ENCODE peak calls at places on chromosomes 13 and 19, in eight cellular contexts. D is CD4-positive, alpha-beta T cell; Z is HepG2; K is heart right ventricle; Y is CD4-positive, CD25-positive, alpha-beta regulatory T cell; U is left ventricle myocardium inferior; T is heart left ventricle; X is aorta. V is an unnamed sample. For H3K27me3, the result is how much of the 10 kb centered on the place peaks cover.

GRCh38 chr19:35231956-35232746 is 3.6 kb upstream of the FAM187B start:
- DNase-seq in X (peak), U (no peak), Z (no peak), D (no peak), K (no peak), Y (no peak), T (no peak), V (no peak)

GRCh38 chr19:41641879-41642485 is 15.1 kb upstream of the CEACAM4 start:
- DNase-seq in K (no peak), X (no peak), Y (peak), D (peak), U (no peak), Z (peak), T (no peak), V (peak)

GRCh38 chr13:112735791-112736190 is 46.0 kb downstream of the ATP11A start:
- DNase-seq in Z (no peak), X (peak), K (no peak), U (no peak), T (no peak), D (no peak), Y (no peak), V (peak)

GRCh38 chr13:112771877-112772538 is 82.2 kb downstream of the ATP11A start:
- DNase-seq in K (no peak), D (no peak), Y (no peak), U (no peak), X (peak), Z (no peak), T (no peak), V (peak)

GRCh38 chr19:23882493-23882892 is 32.2 kb upstream of the ZNF726 start:
- DNase-seq in U (no peak), Y (no peak), D (no peak), K (no peak), X (no peak), T (no peak), Z (peak), V (no peak)

GRCh38 chr13:49877629-49878218 is 58.4 kb downstream of the SPRYD7 start:
- DNase-seq in U (no peak), D (no peak), K (no peak), T (no peak), Y (peak), X (no peak), Z (no peak), V (no peak)

GRCh38 chr19:45152504-45153338 is 8.1 kb downstream of the NKPD1 start:
- DNase-seq in Z (no peak), D (peak), X (no peak), T (peak), U (peak), K (peak), Y (peak), V (peak)

GRCh38 chr13:54699831-54700230 is 1671.2 kb downstream of the OLFM4 start:
- DNase-seq in Z (no peak), X (no peak), T (no peak), D (no peak), Y (no peak), U (no peak), K (no peak), V (peak)

GRCh38 chr13:24875566-24875965 is 111.6 kb downstream of the RNF17 start:
- DNase-seq in D (no peak), X (no peak), U (no peak), Y (no peak), Z (no peak), T (no peak), K (no peak), V (no peak)

GRCh38 chr19:51530616-51531015 is 854 bp downstream of the SIGLEC6 start:
- DNase-seq in X (no peak), Y (no peak), D (no peak), Z (no peak), K (no peak), T (no peak), U (no peak), V (no peak)

GRCh38 chr19:9785367-9786331 is 17.1 kb upstream of the ZNF846 start:
- DNase-seq in T (peak), K (peak), X (peak), Z (peak), U (peak), Y (peak), D (peak), V (peak)

GRCh38 chr13:111974065-111974640 is 92.8 kb upstream of the SOX1 start:
- DNase-seq in Z (no peak), U (no peak), T (no peak), D (no peak), X (peak), Y (no peak), K (no peak), V (no peak)

GRCh38 chr13:89401209-89401810 is 1730.1 kb downstream of the SLITRK5 start:
- DNase-seq in X (no peak), K (no peak), D (no peak), Y (no peak), T (no peak), U (no peak), Z (no peak), V (no peak)

GRCh38 chr13:48318714-48319457 is 15.3 kb downstream of the RB1 start:
- DNase-seq in K (peak), U (no peak), Z (no peak), X (no peak), T (peak), D (no peak), Y (peak), V (peak)

GRCh38 chr19:54030895-54031586 is 32.7 kb downstream of the VSTM1 start:
- DNase-seq in K (no peak), U (no peak), X (no peak), T (no peak), Z (no peak), D (no peak), Y (no peak), V (no peak)

GRCh38 chr13:22427041-22427440 is 753.7 kb upstream of the SGCG start:
- DNase-seq in Y (no peak), U (no peak), Z (no peak), D (no peak), T (no peak), X (no peak), K (no peak), V (no peak)

DNA sequence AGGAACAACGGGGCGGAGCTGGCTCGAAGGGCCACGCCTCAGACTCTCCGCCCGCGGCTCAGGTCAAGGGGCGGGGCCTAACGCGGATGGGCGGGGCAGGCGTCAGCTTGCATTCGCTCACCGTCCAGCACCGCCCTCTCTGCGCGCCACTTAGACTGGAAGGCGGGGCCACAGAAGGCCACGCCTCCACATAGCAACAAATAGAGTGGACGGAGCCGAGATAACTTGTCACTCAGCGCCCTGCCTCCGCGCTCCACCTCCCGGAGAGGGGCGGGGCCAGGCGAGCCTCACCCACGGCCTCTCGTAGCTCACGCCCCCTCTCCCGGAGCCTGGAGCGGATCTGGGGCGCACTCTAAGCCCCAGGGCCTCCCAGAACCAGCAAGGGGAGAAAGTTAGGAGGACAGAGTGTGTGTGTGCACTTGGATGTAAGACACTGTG is 255 bp upstream of the BLVRB start:
- DNase-seq in Y (peak), X (peak), T (peak), Z (peak), K (peak), D (peak), U (peak), V (peak)
- H3K27ac ChIP-seq in Y (peak), X (no peak), T (peak), Z (peak), K (peak), D (no peak), U (peak), V (peak)

GRCh38 chr13:26759156-26759906 is 1.3 kb downstream of the GPR12 start:
- DNase-seq in Z (no peak), K (no peak), Y (no peak), U (no peak), X (no peak), T (no peak), D (no peak), V (no peak)
- H3K27me3 ChIP-seq in Z (half or more), K (half or more), Y (under half), U (half or more), X (under half), T (under half), D (under half), V (under half)

GRCh38 chr19:19732579-19733501 is at the start of gene ZNF14:
- DNase-seq in X (peak), D (peak), T (peak), K (peak), U (peak), Y (peak), Z (peak), V (peak)
- H3K27ac ChIP-seq in X (no peak), D (peak), T (peak), K (peak), U (peak), Y (peak), Z (peak), V (peak)

DNA sequence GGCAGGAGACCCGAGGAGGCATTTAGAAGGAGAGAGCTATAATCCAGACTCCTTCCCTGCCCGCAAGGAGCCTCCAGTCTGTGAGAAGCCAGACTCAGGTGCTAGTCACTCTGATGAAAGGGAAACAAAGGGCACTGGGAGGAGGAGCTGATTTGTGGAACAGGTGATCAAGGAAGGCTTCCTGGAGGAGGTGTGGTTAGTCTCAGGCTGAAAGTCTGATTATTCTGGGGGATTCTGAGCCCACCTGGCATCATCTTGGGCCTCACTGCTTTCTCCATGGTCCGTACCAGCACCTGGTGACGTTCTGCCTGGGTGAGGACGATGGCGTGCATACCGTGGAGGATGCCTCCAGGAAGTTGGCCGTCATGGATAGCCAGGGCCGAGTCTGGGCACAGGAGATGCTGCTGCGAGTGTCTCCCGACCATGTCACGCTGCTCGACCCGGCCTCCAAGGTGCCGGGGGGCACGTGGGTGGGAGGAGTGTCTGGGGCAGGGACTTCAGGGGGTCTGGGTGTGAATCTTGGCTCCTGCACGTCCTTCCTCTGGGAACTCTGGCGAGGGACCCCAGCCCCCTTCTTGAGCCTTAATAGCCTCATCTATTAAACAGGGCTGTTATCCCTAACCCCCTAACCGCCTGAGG is 3.9 kb downstream of the EPS8L1 start:
- DNase-seq in Z (no peak), K (no peak), Y (no peak), D (no peak), T (no peak), U (no peak), X (no peak), V (no peak)
- H3K27me3 ChIP-seq in Z (under half), K (half or more), Y (under half), D (under half), T (half or more), U (half or more), X (under half), V (under half)

DNA sequence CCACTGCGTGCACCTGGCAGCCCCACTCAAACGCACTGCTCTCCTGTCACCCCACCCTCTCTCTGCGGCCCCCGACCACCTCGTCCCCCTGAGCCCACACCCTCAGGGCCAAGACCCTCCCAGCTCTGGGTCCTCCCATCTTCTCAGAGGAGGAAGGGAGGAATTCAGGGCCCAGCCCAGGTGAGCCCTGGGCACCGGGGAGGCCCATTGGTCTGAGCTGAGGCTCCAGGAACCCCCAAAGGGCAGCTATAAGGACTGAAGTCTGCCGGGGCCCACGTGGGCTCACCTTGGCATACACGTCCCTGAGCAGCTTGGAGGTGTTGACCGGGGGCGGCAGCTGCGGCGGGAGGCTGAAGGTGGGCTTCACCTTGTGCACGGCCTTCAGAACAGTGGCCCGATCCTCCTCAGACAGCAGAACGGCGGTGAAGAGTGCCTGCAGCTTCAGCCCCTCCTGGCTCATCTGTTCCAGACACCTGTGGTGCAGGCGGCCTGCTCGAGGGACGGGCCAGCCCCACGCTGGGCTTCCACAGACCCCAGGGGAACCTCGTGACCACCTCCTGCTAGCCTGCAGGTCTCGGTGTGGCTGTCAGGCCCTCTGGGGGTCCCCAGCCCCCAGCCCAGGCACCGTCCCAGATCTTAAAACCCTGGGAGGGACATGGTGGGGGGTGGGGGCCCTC is 8.8 kb downstream of the POLRMT start:
- DNase-seq in X (no peak), Z (no peak), K (no peak), D (no peak), Y (no peak), T (no peak), U (no peak), V (peak)
- H3K27ac ChIP-seq in X (no peak), Z (no peak), K (no peak), D (no peak), Y (no peak), T (no peak), U (no peak), V (no peak)

DNA sequence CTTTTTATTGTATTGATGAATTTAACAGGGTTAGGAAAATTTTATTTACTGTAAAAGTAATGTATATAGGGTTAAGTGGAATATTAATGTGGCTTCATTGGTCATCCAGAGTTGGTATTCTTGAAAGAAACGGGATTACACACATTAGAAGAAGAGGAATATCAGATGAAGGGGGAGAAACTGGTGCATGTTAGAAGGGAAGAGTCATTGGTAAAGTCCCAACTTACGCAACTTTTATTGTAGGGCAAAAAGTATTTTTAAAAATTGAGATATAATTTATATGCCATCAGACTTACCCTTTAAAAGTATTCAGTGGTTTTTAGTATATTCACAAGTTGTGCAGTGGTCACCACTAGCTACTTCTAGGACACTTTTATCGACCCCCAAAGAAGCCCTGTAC is 47.3 kb downstream of the DNAJC3 start:
- DNase-seq in X (no peak), T (no peak), K (no peak), Z (no peak), U (no peak), Y (no peak), D (no peak), V (no peak)
- H3K27me3 ChIP-seq in X (under half), T (under half), K (under half), Z (under half), U (under half), Y (under half), D (under half), V (under half)

DNA sequence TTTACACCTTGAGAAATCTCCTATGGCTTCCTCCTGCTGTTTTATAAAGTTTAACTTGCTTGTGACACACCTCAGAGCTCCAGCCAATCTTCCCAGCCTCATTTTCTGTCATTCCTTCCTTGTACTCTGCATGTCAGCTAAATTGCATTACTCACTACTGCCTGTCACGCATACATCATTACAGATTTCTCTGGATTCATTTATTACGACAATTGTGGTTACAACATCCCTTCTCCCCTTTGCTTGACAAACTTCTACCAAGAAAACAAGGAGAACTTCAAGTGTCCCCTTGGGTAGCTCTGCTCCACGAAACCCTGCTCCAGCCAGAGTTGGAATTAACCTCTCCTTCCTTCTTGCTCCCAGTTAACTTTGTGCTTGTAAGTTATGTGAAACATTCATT is 22.0 kb upstream of the GPR18 start:
- DNase-seq in T (no peak), U (no peak), Z (no peak), K (no peak), X (no peak), D (no peak), Y (no peak), V (no peak)
- H3K27ac ChIP-seq in T (no peak), U (no peak), Z (no peak), K (no peak), X (no peak), D (no peak), Y (no peak), V (peak)

DNA sequence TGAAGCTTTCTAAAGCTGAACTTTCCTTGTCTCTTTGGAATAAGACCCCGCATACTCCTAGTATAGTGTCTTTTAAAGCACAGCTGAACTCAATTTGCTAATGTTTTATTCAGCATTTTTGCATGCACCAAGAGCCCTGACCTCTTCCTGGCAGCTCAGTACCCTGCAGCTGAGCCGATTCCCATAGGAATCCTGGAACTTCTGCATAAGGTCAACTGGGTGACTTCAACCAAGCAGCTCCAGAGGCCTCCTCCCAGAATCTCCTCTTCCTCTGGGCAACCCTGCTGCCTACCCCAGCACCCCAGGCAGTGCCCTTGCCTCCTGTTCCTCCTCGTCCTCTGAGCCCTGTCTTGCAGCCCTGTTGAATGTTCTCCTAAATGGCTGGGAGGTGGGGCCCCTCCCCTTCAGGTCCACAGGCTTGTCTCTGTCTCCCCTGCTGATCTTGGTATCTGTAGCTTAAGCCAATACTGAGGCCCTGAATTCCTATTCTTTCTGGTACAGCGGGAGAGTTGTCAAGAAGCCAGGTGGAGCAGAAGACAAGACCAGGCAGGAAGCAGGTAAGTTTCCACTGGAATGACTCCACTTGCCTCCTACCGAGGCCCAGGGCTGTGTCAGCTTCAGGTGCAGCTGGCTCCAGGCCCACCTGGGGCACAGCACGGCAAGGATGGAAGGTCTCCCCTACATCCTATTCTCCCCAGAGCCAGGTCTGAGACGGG is 23.6 kb upstream of the CCDC124 start:
- DNase-seq in Z (no peak), X (no peak), D (no peak), K (no peak), Y (no peak), T (no peak), U (no peak), V (no peak)
- H3K27me3 ChIP-seq in Z (under half), X (under half), D (under half), K (under half), Y (under half), T (under half), U (half or more), V (under half)

GRCh38 chr19:19459099-19459498 is 53.6 kb downstream of the GATAD2A start:
- DNase-seq in X (no peak), Z (no peak), D (no peak), Y (peak), U (no peak), K (no peak), T (no peak), V (no peak)

GRCh38 chr19:19460761-19461265 is 54.5 kb downstream of the TSSK6 start:
- DNase-seq in K (peak), U (peak), D (peak), Z (no peak), Y (peak), T (peak), X (peak), V (peak)

GRCh38 chr19:19461306-19461670 is 54.1 kb downstream of the TSSK6 start:
- DNase-seq in Y (no peak), X (no peak), T (no peak), Z (no peak), D (no peak), K (no peak), U (no peak), V (no peak)

GRCh38 chr19:19460258-19460731 is 54.8 kb downstream of the GATAD2A start:
- DNase-seq in X (no peak), Z (no peak), U (no peak), Y (peak), D (no peak), K (no peak), T (no peak), V (no peak)

DNA sequence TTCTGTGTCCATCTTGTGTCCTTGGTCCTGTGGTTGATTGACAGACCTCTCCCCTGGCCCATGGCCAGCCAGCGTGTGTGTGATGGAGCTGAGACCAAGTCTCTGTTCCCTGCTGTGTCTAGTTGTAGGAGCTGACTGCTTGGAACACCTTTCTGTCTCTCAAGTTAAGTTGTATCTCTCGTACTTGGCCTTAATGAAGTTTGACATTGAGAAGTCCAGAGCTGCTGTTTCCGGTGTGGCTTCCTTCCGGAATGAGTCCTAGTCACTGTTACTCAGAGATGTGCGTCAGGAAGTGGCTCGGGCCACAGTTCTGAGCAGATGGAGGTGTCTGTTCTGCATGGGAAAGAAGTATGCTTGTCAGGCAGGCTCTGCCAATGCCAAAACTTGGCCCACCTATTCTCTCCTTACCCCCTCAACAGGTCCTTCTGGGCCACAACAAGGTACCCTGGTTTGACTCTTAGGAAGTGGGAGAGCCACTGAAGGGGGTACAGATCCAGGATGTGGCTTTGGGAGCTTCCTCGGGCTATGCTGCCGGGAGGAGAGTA is 54.3 kb downstream of the GATAD2A start:
- DNase-seq in T (no peak), Z (no peak), K (no peak), U (peak), X (no peak), Y (peak), D (peak), V (no peak)
- H3K27ac ChIP-seq in T (peak), Z (no peak), K (peak), U (peak), X (no peak), Y (peak), D (peak), V (peak)

V was measured in upper lobe of left lung.